ENCODE peak calls at places on chromosomes 2 and 18, in six cellular contexts. V is PC-3; J is effector memory CD4-positive, alpha-beta T cell; K is left lung; R is pancreas; D is A673. G is an unnamed sample. For H3K4me1, the result is how much of the 10 kb centered on the place peaks cover.

GRCh38 chr18:36451454-36452251 is 154.1 kb downstream of the FHOD3 start:
- DNase-seq in V (peak), J (no peak), K (no peak), R (no peak), D (no peak), G (no peak)

GRCh38 chr18:59954746-59955145 is 55.0 kb downstream of the PMAIP1 start:
- DNase-seq in V (peak), J (no peak), K (no peak), R (no peak), D (no peak), G (no peak)

GRCh38 chr2:111235616-111236015 is 114.9 kb downstream of the BCL2L11 start:
- DNase-seq in V (no peak), J (no peak), K (no peak), R (no peak), D (no peak), G (no peak)

GRCh38 chr18:49814147-49814499 is 790 bp upstream of the ACAA2 start:
- DNase-seq in V (peak), J (no peak), K (peak), R (no peak), D (peak), G (peak)

GRCh38 chr2:10520926-10521325 is 72.8 kb upstream of the ODC1 start:
- DNase-seq in V (no peak), J (no peak), K (no peak), R (no peak), D (no peak), G (no peak)

GRCh38 chr18:55189972-55190371 is 230.7 kb upstream of the CCDC68 start:
- DNase-seq in V (no peak), J (no peak), K (no peak), R (no peak), D (peak), G (no peak)

GRCh38 chr18:47530695-47531094 is 279.2 kb upstream of the SKOR2 start:
- DNase-seq in V (no peak), J (no peak), K (no peak), R (no peak), D (no peak), G (no peak)

GRCh38 chr2:55550368-55551102 is 31.0 kb downstream of the CFAP36 start:
- DNase-seq in V (peak), J (no peak), K (no peak), R (no peak), D (no peak), G (no peak)

GRCh38 chr2:64606495-64607363 is 47.0 kb downstream of the SERTAD2 start:
- DNase-seq in V (peak), J (peak), K (peak), R (peak), D (no peak), G (peak)

GRCh38 chr18:79883461-79884295 is 67.8 kb downstream of the SLC66A2 start:
- DNase-seq in V (no peak), J (no peak), K (peak), R (peak), D (no peak), G (no peak)

GRCh38 chr18:59459352-59460059 is 100.4 kb upstream of the LMAN1 start:
- DNase-seq in V (peak), J (no peak), K (no peak), R (no peak), D (peak), G (no peak)

GRCh38 chr2:46367286-46367685 is 70.1 kb downstream of the EPAS1 start:
- DNase-seq in V (no peak), J (no peak), K (no peak), R (no peak), D (no peak), G (no peak)

GRCh38 chr18:75141734-75142133 is 67.2 kb downstream of the PTGR3 start:
- DNase-seq in V (no peak), J (no peak), K (peak), R (no peak), D (no peak), G (peak)

GRCh38 chr2:41791523-41791922 is 256.3 kb upstream of the PKDCC start:
- DNase-seq in V (peak), J (no peak), K (no peak), R (no peak), D (peak), G (no peak)

GRCh38 chr18:6557470-6558245 is 142.9 kb upstream of the L3MBTL4 start:
- DNase-seq in V (no peak), J (no peak), K (no peak), R (no peak), D (no peak), G (no peak)

GRCh38 chr18:57747809-57748680 is 55.1 kb downstream of the ATP8B1 start:
- DNase-seq in V (no peak), J (no peak), K (no peak), R (no peak), D (no peak), G (no peak)

GRCh38 chr2:23940976-23941605 is 828 bp downstream of the UBXN2A start:
- DNase-seq in V (peak), J (no peak), K (no peak), R (no peak), D (peak), G (no peak)

GRCh38 chr2:129753261-129753660 is 226.2 kb upstream of the RAB6C start:
- DNase-seq in V (no peak), J (no peak), K (no peak), R (no peak), D (no peak), G (no peak)

GRCh38 chr2:73842739-73843019 is 13.9 kb downstream of the STAMBP start:
- DNase-seq in V (peak), J (no peak), K (no peak), R (no peak), D (no peak), G (no peak)

GRCh38 chr2:129957891-129958290 is 21.6 kb upstream of the RAB6C start:
- DNase-seq in V (no peak), J (no peak), K (no peak), R (no peak), D (no peak), G (no peak)

GRCh38 chr18:9810216-9810804 is 75.5 kb upstream of the TXNDC2 start:
- DNase-seq in V (no peak), J (no peak), K (no peak), R (no peak), D (peak), G (no peak)

GRCh38 chr18:79343567-79344207 is 52.0 kb upstream of the NFATC1 start:
- DNase-seq in V (no peak), J (no peak), K (no peak), R (no peak), D (no peak), G (no peak)

GRCh38 chr18:45527891-45528290 is 87.4 kb upstream of the SLC14A2 start:
- DNase-seq in V (no peak), J (no peak), K (no peak), R (no peak), D (no peak), G (no peak)

GRCh38 chr2:132632000-132632649 is 37.9 kb downstream of the LYPD1 start:
- DNase-seq in V (peak), J (no peak), K (no peak), R (no peak), D (no peak), G (peak)

GRCh38 chr2:150548527-150548926 is 61.1 kb upstream of the RND3 start:
- DNase-seq in V (peak), J (no peak), K (no peak), R (no peak), D (peak), G (no peak)

GRCh38 chr2:53793821-53794220 is 7.0 kb downstream of the ERLEC1 start:
- DNase-seq in V (no peak), J (no peak), K (no peak), R (no peak), D (no peak), G (no peak)

GRCh38 chr2:194319222-194319992 is 1337.6 kb upstream of the SLC39A10 start:
- DNase-seq in V (no peak), J (no peak), K (no peak), R (no peak), D (peak), G (no peak)

GRCh38 chr2:102520801-102521200 is 47.8 kb downstream of the SLC9A4 start:
- DNase-seq in V (no peak), J (no peak), K (no peak), R (no peak), D (no peak), G (no peak)

GRCh38 chr18:70207181-70207580 is 1.7 kb upstream of the RTTN start:
- DNase-seq in V (no peak), J (no peak), K (no peak), R (no peak), D (no peak), G (no peak)

GRCh38 chr2:43340945-43341356 is 114.5 kb upstream of the ZFP36L2 start:
- DNase-seq in V (peak), J (no peak), K (no peak), R (no peak), D (peak), G (no peak)

DNA sequence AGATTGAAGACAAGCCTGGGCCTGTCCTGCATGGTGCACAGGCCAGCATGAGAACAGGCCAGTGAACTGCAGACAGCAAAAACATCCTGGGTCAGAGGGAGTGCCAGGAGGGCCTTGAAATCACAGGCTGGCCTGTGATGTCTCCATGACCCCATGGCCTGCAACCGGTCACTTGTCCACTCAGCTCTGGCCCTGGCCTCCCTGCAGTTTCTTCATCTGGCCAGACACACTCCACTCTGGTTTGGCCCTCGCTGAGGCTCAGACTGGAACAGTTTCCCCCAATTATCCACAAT is 12.6 kb downstream of the CYRIA start:
- DNase-seq in V (no peak), J (no peak), K (no peak), R (no peak), D (no peak), G (no peak)
- H3K4me1 ChIP-seq in V (under half), J (under half), K (half or more), R (under half), D (half or more), G (under half)

DNA sequence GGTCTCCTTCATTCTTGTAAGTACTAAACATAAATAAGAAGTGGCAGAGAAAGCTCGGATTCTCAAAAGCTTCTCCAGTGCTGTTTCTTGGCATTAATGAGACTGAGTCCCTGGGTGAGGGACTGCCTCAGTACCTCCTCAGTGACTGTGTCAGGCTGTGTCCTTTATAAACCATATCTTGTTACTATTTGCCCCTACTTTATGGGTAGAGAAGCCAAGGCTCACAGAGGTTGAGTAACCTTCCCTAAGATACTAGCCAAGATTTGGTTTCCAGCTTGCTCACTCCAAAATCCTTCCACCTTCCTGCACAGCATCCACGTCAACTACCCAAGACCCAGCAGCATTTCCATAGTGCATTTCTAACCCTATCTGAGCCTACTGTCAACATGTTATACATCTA is 55.6 kb downstream of the THUMPD2 start:
- DNase-seq in V (no peak), J (no peak), K (no peak), R (no peak), D (no peak), G (no peak)
- H3K4me3 ChIP-seq in V (no peak), J (no peak), K (no peak), R (no peak), D (no peak), G (no peak)

GRCh38 chr2:183068561-183068960 is 10.0 kb upstream of the DUSP19 start:
- DNase-seq in V (no peak), J (no peak), K (no peak), R (no peak), D (no peak), G (no peak)
- H3K27ac ChIP-seq in V (no peak), J (no peak), K (no peak), R (no peak), D (no peak), G (no peak)

GRCh38 chr2:68250196-68250595 is 2.1 kb downstream of the PPP3R1 start:
- DNase-seq in V (no peak), J (no peak), K (no peak), R (no peak), D (no peak), G (peak)
- H3K4me1 ChIP-seq in V (under half), J (under half), K (half or more), R (under half), D (under half), G (under half)

DNA sequence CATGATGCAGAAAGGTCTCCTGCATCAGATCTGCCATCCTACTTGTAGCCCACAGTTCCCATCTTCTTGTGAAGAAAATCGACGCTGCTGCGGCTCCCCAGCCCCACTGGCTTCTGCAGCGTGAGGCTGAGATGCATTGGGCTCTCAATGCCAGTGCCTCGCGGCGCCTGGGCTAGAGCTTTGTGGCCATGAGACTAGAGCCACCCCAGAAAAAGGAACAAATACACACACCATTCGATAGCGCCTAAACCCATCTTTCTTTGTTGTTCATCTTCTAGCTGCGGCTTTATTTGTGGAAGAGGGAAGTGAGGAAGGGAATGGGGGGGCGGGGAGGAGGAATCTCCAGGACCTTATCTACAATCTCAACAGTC is 2.7 kb downstream of the NOL4 start:
- DNase-seq in V (no peak), J (no peak), K (peak), R (no peak), D (peak), G (no peak)
- H3K4me3 ChIP-seq in V (peak), J (no peak), K (no peak), R (no peak), D (peak), G (no peak)

GRCh38 chr2:219643788-219644398 is 16.5 kb downstream of the SLC4A3 start:
- DNase-seq in V (no peak), J (no peak), K (no peak), R (no peak), D (no peak), G (peak)

GRCh38 chr2:219643084-219643473 is 15.6 kb downstream of the SLC4A3 start:
- DNase-seq in V (no peak), J (no peak), K (no peak), R (no peak), D (no peak), G (peak)

GRCh38 chr2:219648963-219649362 is 21.5 kb downstream of the SLC4A3 start:
- DNase-seq in V (no peak), J (no peak), K (no peak), R (no peak), D (no peak), G (no peak)

GRCh38 chr2:219644801-219645480 is 17.5 kb downstream of the SLC4A3 start:
- DNase-seq in V (peak), J (no peak), K (no peak), R (no peak), D (no peak), G (peak)

DNA sequence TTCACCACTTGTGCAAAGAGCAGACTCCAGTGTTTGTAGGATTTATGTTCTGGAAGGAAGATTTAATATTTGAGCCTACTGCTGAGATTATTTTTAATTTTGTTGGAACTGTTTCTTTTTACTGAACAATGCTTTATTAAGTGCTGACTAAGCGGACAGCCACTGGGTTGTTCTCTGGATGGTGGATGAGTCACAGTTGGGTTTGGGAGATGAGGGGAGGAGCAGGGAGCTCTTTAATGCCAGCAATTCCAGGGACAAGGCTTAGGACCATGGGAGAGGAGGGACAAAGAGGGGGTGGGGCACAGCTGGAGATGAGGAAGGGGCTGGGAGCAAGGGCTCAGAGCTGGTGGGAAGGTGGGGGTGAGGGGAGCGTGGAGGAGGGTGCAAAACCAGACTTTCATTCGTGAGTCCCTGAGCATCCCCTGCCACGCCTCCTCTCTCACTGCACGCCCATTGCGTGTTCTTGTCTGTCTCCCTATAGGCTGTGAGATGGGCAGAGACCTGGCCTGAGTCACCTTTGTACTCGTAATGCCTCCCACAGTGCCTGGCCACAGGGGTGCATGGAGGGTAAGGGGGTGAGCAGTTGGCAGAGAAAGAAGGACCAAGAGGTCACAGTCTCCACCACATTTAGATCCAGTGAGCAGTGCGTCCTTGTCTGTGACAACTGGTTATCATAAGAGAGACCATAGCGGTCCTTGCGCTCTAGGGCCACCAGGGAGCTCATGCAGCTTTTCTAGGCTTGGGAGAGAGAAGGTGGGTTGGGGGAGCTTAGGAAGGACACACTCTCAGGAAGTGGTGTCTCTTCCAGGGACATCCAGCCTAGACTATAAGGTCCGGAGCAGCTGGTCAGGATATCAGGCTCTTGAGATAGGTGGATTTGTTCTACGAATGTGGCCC is 18.4 kb downstream of the SLC4A3 start:
- DNase-seq in V (peak), J (no peak), K (no peak), R (no peak), D (peak), G (peak)
- H3K27ac ChIP-seq in V (peak), J (no peak), K (peak), R (no peak), D (no peak), G (no peak)